ENCODE peak calls at places on chromosomes 11 and 22, in four cellular contexts. Z is RWPE2; F is T-helper 17 cell; C is stimulated activated naive CD8-positive, alpha-beta T cell treated with anti-CD3 and anti-CD28 coated beads, Interleukin-15, amount 100 ng/mL, for 72 hours. L is an unnamed sample.
A peak's percentile ranks its signal among the peaks of the same experiment; 100 is the strongest.

GRCh38 chr11:119797736-119798135 is 68.7 kb upstream of the NECTIN1 start:
- ATAC-seq in C (no peak), F (no peak), Z (no peak), L (no peak)

GRCh38 chr11:93875637-93876036 is 25.2 kb upstream of the VSTM5 start:
- ATAC-seq in Z (no peak), F (no peak), C (no peak), L (no peak)

GRCh38 chr11:60830478-60831142 is 11.3 kb upstream of the CCDC86 start:
- ATAC-seq in F (no peak), C (peak; percentile 5), Z (peak; percentile 78), L (peak; percentile 57)

GRCh38 chr11:112293614-112294013 is 33.0 kb upstream of the PLET1 start:
- ATAC-seq in Z (no peak), F (no peak), C (no peak), L (no peak)

GRCh38 chr11:71211631-71212030 is 40.7 kb downstream of the SHANK2 start:
- ATAC-seq in Z (no peak), C (no peak), F (no peak), L (no peak)

GRCh38 chr11:111336062-111336461 is 37.7 kb downstream of the POU2AF3 start:
- ATAC-seq in F (no peak), C (no peak), Z (no peak), L (no peak)

GRCh38 chr11:93972790-93973189 is 48.4 kb upstream of the HEPHL1 start:
- ATAC-seq in F (no peak), C (no peak), Z (no peak), L (no peak)

GRCh38 chr22:37896181-37896592 is 9.9 kb upstream of the MICALL1 start:
- ATAC-seq in F (peak; percentile 92), Z (peak; percentile 71), C (peak; percentile 98), L (peak; percentile 80)

GRCh38 chr22:26339755-26340154 is 89.3 kb upstream of the ASPHD2 start:
- ATAC-seq in F (no peak), C (no peak), Z (no peak), L (no peak)

GRCh38 chr22:37409557-37409956 is 17.7 kb downstream of the ELFN2 start:
- ATAC-seq in C (no peak), Z (no peak), F (no peak), L (no peak)

GRCh38 chr11:83438438-83438837 is 152.3 kb upstream of the CCDC90B start:
- ATAC-seq in C (no peak), Z (no peak), F (no peak), L (peak; percentile 84)

GRCh38 chr11:65353900-65354264 is 669 bp upstream of the TIGD3 start:
- ATAC-seq in C (no peak), F (no peak), Z (no peak), L (no peak)

GRCh38 chr11:84790849-84791427 is 836.2 kb downstream of the DLG2 start:
- ATAC-seq in F (no peak), Z (no peak), C (no peak), L (peak; percentile 64)

GRCh38 chr22:39839917-39840510 is 53.5 kb downstream of the ENTHD1 start:
- ATAC-seq in C (peak; percentile 99), Z (no peak), F (peak; percentile 72), L (peak; percentile 45)

GRCh38 chr11:126739499-126740145 is 260.9 kb downstream of the KIRREL3 start:
- ATAC-seq in Z (no peak), C (no peak), F (peak; percentile 44), L (no peak)

GRCh38 chr11:46541593-46542371 is 52.0 kb downstream of the AMBRA1 start:
- ATAC-seq in C (no peak), Z (no peak), F (no peak), L (no peak)

GRCh38 chr11:110121204-110121603 is 28.0 kb downstream of the ZC3H12C start:
- ATAC-seq in C (no peak), Z (peak; percentile 78), F (no peak), L (no peak)

GRCh38 chr11:70065318-70066135 is 12.6 kb upstream of the ANO1 start:
- ATAC-seq in C (no peak), Z (no peak), F (no peak), L (no peak)

GRCh38 chr22:42908082-42908746 is 51.1 kb upstream of the ARFGAP3 start:
- ATAC-seq in F (no peak), Z (no peak), C (no peak), L (no peak)

GRCh38 chr22:48257690-48258065 is 1495.2 kb downstream of the TBC1D22A start:
- ATAC-seq in C (no peak), Z (no peak), F (no peak), L (no peak)

GRCh38 chr11:64489831-64490441 is 101.1 kb upstream of the SLC22A12 start:
- ATAC-seq in Z (peak; percentile 83), C (peak; percentile 75), F (peak; percentile 61), L (peak; percentile 39)

GRCh38 chr11:122523841-122524531 is 131.5 kb upstream of the UBASH3B start:
- ATAC-seq in F (no peak), Z (no peak), C (no peak), L (no peak)

GRCh38 chr11:121461843-121462242 is 9.1 kb upstream of the SORL1-AS1 start:
- ATAC-seq in F (no peak), C (no peak), Z (no peak), L (no peak)

GRCh38 chr11:71255323-71255722 is 2.9 kb upstream of the SHANK2 start:
- ATAC-seq in C (no peak), Z (no peak), F (no peak), L (no peak)

GRCh38 chr11:80702264-80702663 is 1261.4 kb upstream of the TENM4 start:
- ATAC-seq in C (no peak), Z (peak; percentile 62), F (no peak), L (no peak)

GRCh38 chr11:76610871-76611475 is 59.6 kb downstream of the LRRC32 start:
- ATAC-seq in Z (no peak), C (peak; percentile 70), F (no peak), L (peak; percentile 47)

GRCh38 chr22:49685686-49686085 is 142.0 kb downstream of the BRD1 start:
- ATAC-seq in C (no peak), F (no peak), Z (no peak), L (no peak)

GRCh38 chr11:10309163-10310093 is 4.6 kb downstream of the ADM start:
- ATAC-seq in Z (peak; percentile 11), F (no peak), C (no peak), L (no peak)

GRCh38 chr11:111801135-111801534 is 34.9 kb upstream of the PPP2R1B start:
- ATAC-seq in C (no peak), F (no peak), Z (no peak), L (no peak)

GRCh38 chr11:39365809-39366436 is 2093.5 kb downstream of the LRRC4C start:
- ATAC-seq in Z (peak; percentile 90), C (no peak), F (no peak), L (no peak)

L was measured in stimulated activated memory B cell treated with anti-CD40 and anti-IgM and Interleukin-4, amounts not matched to agents 10 μg/mL and 1 μg/mL and 100 μg/mL, for 72 hours.